ENCODE peak calls at places on chromosomes 2 and 18, in five cellular contexts. G, F, U, Z and P are unnamed samples.

GRCh38 chr2:72994991-72995380 is 76.5 kb downstream of the SFXN5 start:
- DNase-seq in F (no peak), Z (no peak), U (no peak), G (no peak), P (no peak)

GRCh38 chr2:200482194-200482593 is 27.7 kb downstream of the KCTD18 start:
- DNase-seq in U (no peak), G (no peak), Z (no peak), F (peak), P (no peak)

GRCh38 chr2:237534380-237534779 is 32.0 kb upstream of the PRLH start:
- DNase-seq in F (no peak), G (no peak), Z (no peak), U (no peak), P (no peak)

GRCh38 chr2:145012806-145013205 is 492.9 kb upstream of the ZEB2 start:
- DNase-seq in F (no peak), G (no peak), U (no peak), Z (no peak), P (no peak)

GRCh38 chr2:30675758-30676157 is 131.5 kb downstream of the CAPN13 start:
- DNase-seq in F (no peak), G (no peak), U (peak), Z (no peak), P (peak)

GRCh38 chr2:132430895-132431294 is 14.3 kb downstream of the GPR39 start:
- DNase-seq in Z (no peak), F (no peak), G (no peak), U (no peak), P (no peak)

GRCh38 chr18:75937306-75937705 is 509.8 kb upstream of the SMIM21 start:
- DNase-seq in Z (no peak), F (no peak), U (no peak), G (no peak), P (no peak)

GRCh38 chr2:128388414-128389032 is 69.9 kb upstream of the HS6ST1 start:
- DNase-seq in F (no peak), G (no peak), Z (peak), U (no peak), P (no peak)

GRCh38 chr2:233032551-233033320 is at the start of gene NEU2:
- DNase-seq in G (no peak), U (no peak), F (no peak), Z (no peak), P (no peak)

GRCh38 chr2:121902171-121902591 is 146.7 kb downstream of the TSN start:
- DNase-seq in F (no peak), U (peak), Z (no peak), G (no peak), P (no peak)

GRCh38 chr2:70019096-70019495 is 57.7 kb upstream of the ASPRV1 start:
- DNase-seq in Z (no peak), G (no peak), U (no peak), F (no peak), P (no peak)

GRCh38 chr2:217909156-217909820 is 93.5 kb downstream of the TNS1 start:
- DNase-seq in Z (no peak), F (no peak), U (no peak), G (no peak), P (no peak)
- TF ChIP-seq CTCF in Z (no peak), F (no peak), U (no peak), G (peak), P (no peak)

DNA sequence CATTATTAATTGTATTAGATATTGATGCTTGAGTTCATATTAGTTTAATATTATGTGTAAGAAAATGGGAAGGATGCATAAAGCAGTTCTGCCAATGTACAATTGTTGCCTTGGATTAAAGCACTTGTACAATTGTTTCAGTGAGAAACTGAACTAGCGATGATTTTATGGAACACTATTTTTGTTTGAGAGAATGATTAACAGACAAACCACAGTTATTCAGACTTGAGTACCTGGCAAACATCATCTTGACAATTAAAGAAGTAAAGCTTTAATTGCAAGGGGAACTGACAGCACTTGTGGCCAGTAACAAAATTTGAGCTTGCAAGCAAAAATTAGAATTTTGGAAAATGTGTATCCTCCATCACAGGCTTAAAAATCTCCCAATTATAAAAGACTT is 214.3 kb downstream of the RIT2 start:
- DNase-seq in Z (no peak), G (no peak), F (no peak), U (no peak), P (no peak)
- TF ChIP-seq CTCF in Z (no peak), G (no peak), F (no peak), U (no peak), P (no peak)

GRCh38 chr2:56107486-56107885 is 76.3 kb upstream of the CCDC85A start:
- DNase-seq in U (no peak), G (no peak), F (no peak), Z (no peak), P (no peak)

GRCh38 chr2:56113571-56113970 is 70.2 kb upstream of the CCDC85A start:
- DNase-seq in G (no peak), Z (no peak), U (no peak), F (no peak), P (no peak)

GRCh38 chr2:56104951-56105350 is 78.8 kb upstream of the CCDC85A start:
- DNase-seq in G (no peak), U (no peak), F (no peak), Z (no peak), P (no peak)

GRCh38 chr2:56102866-56103265 is 80.9 kb upstream of the CCDC85A start:
- DNase-seq in U (no peak), F (no peak), Z (no peak), G (no peak), P (no peak)

GRCh38 chr2:56108806-56109205 is 75.0 kb upstream of the CCDC85A start:
- DNase-seq in F (no peak), G (no peak), U (no peak), Z (no peak), P (no peak)
- TF ChIP-seq CTCF in F (no peak), G (no peak), U (no peak), Z (no peak), P (no peak)

GRCh38 chr18:30376515-30376914 is 666.0 kb downstream of the DSC3 start:
- DNase-seq in Z (no peak), F (no peak), G (no peak), U (no peak), P (no peak)
- TF ChIP-seq CTCF in Z (no peak), F (no peak), G (no peak), U (no peak), P (peak)

GRCh38 chr2:119350311-119350998 is 16.2 kb downstream of the C2orf76 start:
- DNase-seq in G (no peak), Z (no peak), F (no peak), U (no peak), P (no peak)
- TF ChIP-seq CTCF in G (no peak), Z (no peak), F (no peak), U (no peak), P (no peak)

DNA sequence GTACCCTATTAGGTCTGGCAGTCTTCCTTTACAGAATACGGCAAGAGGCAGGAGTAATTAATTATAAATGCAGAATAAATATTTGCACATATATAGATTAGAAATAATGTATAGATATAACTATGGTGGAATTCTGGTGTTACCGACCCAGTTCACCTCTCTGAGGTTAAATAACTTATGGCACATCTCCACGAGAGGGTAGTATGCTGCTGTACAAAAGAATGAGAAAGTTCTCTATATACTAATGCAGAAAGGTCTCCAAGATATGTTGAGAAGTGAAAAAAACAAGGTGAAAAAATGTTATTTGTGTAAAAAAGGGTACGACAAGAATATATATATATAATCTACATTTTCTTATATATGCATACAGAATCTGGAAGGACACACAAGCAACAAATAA is 40.8 kb downstream of the MC2R start:
- DNase-seq in F (no peak), G (no peak), U (no peak), Z (no peak), P (no peak)
- TF ChIP-seq CTCF in F (no peak), G (no peak), U (no peak), Z (no peak), P (no peak)

GRCh38 chr2:185219981-185220380 is 518.6 kb upstream of the FSIP2 start:
- DNase-seq in G (no peak), U (no peak), Z (no peak), F (no peak), P (no peak)

GRCh38 chr2:185215497-185215896 is 523.1 kb upstream of the FSIP2 start:
- DNase-seq in U (no peak), G (no peak), F (no peak), Z (no peak), P (no peak)
- TF ChIP-seq CTCF in U (no peak), G (no peak), F (no peak), Z (no peak), P (no peak)